ENCODE peak calls at places on chromosomes 12 and 14, in four cellular contexts. M is endothelial cell, K is lower lobe of right lung, I is dorsolateral prefrontal cortex. S is an unnamed sample.

GRCh38 chr14:29895591-29896043 is 32.0 kb downstream of the PRKD1 start:
- DNase-seq in I (no peak), M (no peak), K (peak), S (no peak)

GRCh38 chr12:5444520-5444919 is 12.6 kb downstream of the NTF3 start:
- DNase-seq in K (no peak), M (no peak), I (no peak), S (no peak)

GRCh38 chr12:4154672-4155225 is 118.8 kb upstream of the CCND2 start:
- DNase-seq in K (no peak), I (no peak), M (no peak), S (no peak)

GRCh38 chr12:1800646-1801284 is 19.6 kb upstream of the LRTM2 start:
- DNase-seq in M (peak), K (peak), I (no peak), S (peak)

GRCh38 chr12:47773062-47773857 is at the start of gene SLC48A1:
- DNase-seq in K (peak), M (peak), I (peak), S (peak)

GRCh38 chr14:91108941-91109611 is 4.8 kb upstream of the DGLUCY start:
- DNase-seq in K (peak), I (no peak), M (no peak), S (no peak)

GRCh38 chr14:98855926-98856325 is 416.1 kb downstream of the BCL11B start:
- DNase-seq in M (no peak), I (no peak), K (no peak), S (no peak)

GRCh38 chr12:5369298-5369697 is 62.6 kb upstream of the NTF3 start:
- DNase-seq in I (no peak), K (no peak), M (no peak), S (no peak)

GRCh38 chr12:101474711-101475386 is at the start of gene SPIC:
- DNase-seq in I (no peak), M (no peak), K (no peak), S (no peak)

GRCh38 chr12:93153321-93153720 is 224.2 kb upstream of the EEA1 start:
- DNase-seq in I (no peak), K (no peak), M (no peak), S (no peak)

GRCh38 chr14:104680806-104681688 is 8.4 kb upstream of the INF2 start:
- DNase-seq in K (peak), I (no peak), M (no peak), S (no peak)

GRCh38 chr14:22225526-22226133 is 363.4 kb downstream of the DAD1 start:
- DNase-seq in K (no peak), M (no peak), I (no peak), S (no peak)

GRCh38 chr14:78157855-78158436 is 12.2 kb upstream of the NRXN3 start:
- DNase-seq in I (no peak), M (peak), K (no peak), S (peak)

GRCh38 chr14:102516531-102517411 is 7.2 kb upstream of the ANKRD9 start:
- DNase-seq in I (peak), K (peak), M (peak), S (peak)

GRCh38 chr12:8629486-8630033 is 16.9 kb upstream of the AICDA start:
- DNase-seq in M (no peak), I (no peak), K (no peak), S (no peak)

GRCh38 chr12:106226884-106227640 is 20.8 kb downstream of the CKAP4 start:
- DNase-seq in M (peak), K (no peak), I (no peak), S (no peak)

GRCh38 chr14:55092326-55092725 is 36.7 kb upstream of the LGALS3 start:
- DNase-seq in I (no peak), M (no peak), K (no peak), S (no peak)

GRCh38 chr14:74246561-74246960 is 7.3 kb downstream of the VSX2 start:
- DNase-seq in I (no peak), K (no peak), M (no peak), S (no peak)

GRCh38 chr12:8827551-8828347 is 5.3 kb downstream of the A2ML1 start:
- DNase-seq in M (no peak), K (no peak), I (no peak), S (no peak)

GRCh38 chr12:31897791-31898503 is 61.3 kb upstream of the RESF1 start:
- DNase-seq in K (peak), I (no peak), M (no peak), S (no peak)

GRCh38 chr14:65303185-65303901 is 109.2 kb upstream of the FUT8 start:
- DNase-seq in M (no peak), I (no peak), K (no peak), S (no peak)

GRCh38 chr14:101600891-101601602 is 39.8 kb downstream of the DIO3 start:
- DNase-seq in M (no peak), K (no peak), I (no peak), S (no peak)

GRCh38 chr12:78204926-78205325 is 374.2 kb downstream of the NAV3 start:
- DNase-seq in M (no peak), I (no peak), K (no peak), S (no peak)

GRCh38 chr12:111430418-111431353 is 25.0 kb downstream of the SH2B3 start:
- DNase-seq in K (no peak), I (no peak), M (no peak), S (no peak)

GRCh38 chr14:64234877-64235651 is 59.1 kb downstream of the ESR2 start:
- DNase-seq in M (no peak), I (no peak), K (no peak), S (no peak)

GRCh38 chr14:84770030-84770429 is 759.9 kb upstream of the FLRT2 start:
- DNase-seq in M (no peak), I (no peak), K (no peak), S (no peak)

GRCh38 chr14:59213368-59214315 is 25.2 kb downstream of the DAAM1 start:
- DNase-seq in M (no peak), I (no peak), K (no peak), S (no peak)

GRCh38 chr14:105061428-105062047 is 3.7 kb downstream of the GPR132 start:
- DNase-seq in K (peak), I (no peak), M (no peak), S (no peak)

GRCh38 chr14:80784824-80785223 is 156.7 kb downstream of the CEP128 start:
- DNase-seq in M (no peak), I (no peak), K (no peak), S (no peak)

GRCh38 chr14:100528962-100529560 is 58.2 kb downstream of the BEGAIN start:
- DNase-seq in I (no peak), K (peak), M (no peak), S (no peak)

GRCh38 chr14:55581011-55581806 is 1.2 kb downstream of the KTN1 start:
- DNase-seq in I (no peak), K (peak), M (peak), S (peak)

GRCh38 chr14:87725318-87725717 is 267.7 kb downstream of the GALC start:
- DNase-seq in K (no peak), I (no peak), M (no peak), S (no peak)
- TF ChIP-seq CTCF in K (no peak), I (no peak), M (no peak), S (no peak)

GRCh38 chr14:23345987-23346692 is 6.5 kb downstream of the SLC22A17 start:
- DNase-seq in I (no peak), K (no peak), M (no peak), S (no peak)
- TF ChIP-seq CTCF in I (no peak), K (no peak), M (no peak), S (peak)

GRCh38 chr12:70278945-70279344 is 35.7 kb downstream of the CNOT2 start:
- DNase-seq in I (no peak), K (no peak), M (no peak), S (no peak)
- TF ChIP-seq CTCF in I (no peak), K (no peak), M (no peak), S (no peak)

GRCh38 chr14:79627058-79627457 is 584.2 kb downstream of the DIO2 start:
- DNase-seq in M (no peak), K (no peak), I (no peak), S (no peak)

GRCh38 chr14:79629372-79629771 is 581.9 kb downstream of the DIO2 start:
- DNase-seq in I (no peak), M (no peak), K (no peak), S (no peak)

GRCh38 chr14:79629891-79630560 is 581.3 kb downstream of the DIO2 start:
- DNase-seq in M (no peak), K (no peak), I (no peak), S (no peak)

GRCh38 chr14:79630561-79630960 is 580.7 kb downstream of the DIO2 start:
- DNase-seq in K (no peak), I (no peak), M (no peak), S (no peak)

GRCh38 chr14:79631276-79631675 is 580.0 kb downstream of the DIO2 start:
- DNase-seq in K (no peak), I (no peak), M (no peak), S (no peak)
- TF ChIP-seq CTCF in K (no peak), I (no peak), M (no peak), S (no peak)